ENCODE peak calls at places on chromosomes 3 and 15, in four cellular contexts. Q is A549, F is IMR-90, S is K562. X is an unnamed sample.

GRCh38 chr3:48222616-48223513 is at the start of gene CAMP:
- DNase-seq in Q (no peak), S (no peak), F (peak), X (peak)

GRCh38 chr15:37002041-37002689 is 98.2 kb downstream of the MEIS2 start:
- DNase-seq in Q (no peak), S (peak), F (peak), X (no peak)

GRCh38 chr3:49602877-49603411 is 48.7 kb downstream of the BSN start:
- DNase-seq in F (no peak), S (no peak), Q (no peak), X (no peak)

GRCh38 chr3:21043139-21043538 is 707.9 kb downstream of the ZNF385D start:
- DNase-seq in F (no peak), S (no peak), Q (no peak), X (no peak)

GRCh38 chr15:33132722-33133345 is 61.7 kb downstream of the FMN1 start:
- DNase-seq in Q (peak), F (peak), S (peak), X (peak)

GRCh38 chr15:60871731-60872130 is 357.4 kb downstream of the RORA start:
- DNase-seq in S (no peak), Q (no peak), F (peak), X (no peak)

GRCh38 chr3:39809181-39809994 is at the start of gene MYRIP:
- DNase-seq in S (peak), Q (peak), F (no peak), X (peak)

GRCh38 chr3:12659316-12660015 is 4.5 kb downstream of the RAF1 start:
- DNase-seq in F (no peak), S (no peak), Q (no peak), X (no peak)

GRCh38 chr3:111173328-111173900 is 101.8 kb downstream of the NECTIN3 start:
- DNase-seq in Q (no peak), S (no peak), F (peak), X (no peak)

GRCh38 chr15:58043192-58043903 is 22.2 kb downstream of the ALDH1A2 start:
- DNase-seq in S (peak), Q (peak), F (peak), X (peak)

GRCh38 chr15:99306694-99307338 is 55.5 kb downstream of the LRRC28 start:
- DNase-seq in S (no peak), F (peak), Q (no peak), X (peak)

GRCh38 chr3:188700497-188700896 is 471.3 kb upstream of the TPRG1 start:
- DNase-seq in S (no peak), Q (no peak), F (no peak), X (no peak)

GRCh38 chr15:30906366-30906765 is 2.7 kb downstream of the FAN1 start:
- DNase-seq in F (no peak), Q (no peak), S (no peak), X (no peak)

GRCh38 chr3:141389703-141390102 is 21.4 kb downstream of the ZBTB38 start:
- DNase-seq in F (peak), Q (no peak), S (no peak), X (no peak)

GRCh38 chr3:109952924-109953323 is 615.6 kb upstream of the DPPA4 start:
- DNase-seq in Q (no peak), S (no peak), F (peak), X (no peak)

GRCh38 chr3:110815008-110815583 is 256.5 kb upstream of the NECTIN3 start:
- DNase-seq in Q (no peak), S (no peak), F (peak), X (no peak)

GRCh38 chr3:88235102-88235501 is 85.3 kb downstream of the C3orf38 start:
- DNase-seq in Q (no peak), F (no peak), S (no peak), X (no peak)

GRCh38 chr3:117439812-117440211 is 730.2 kb downstream of the TUSC7 start:
- DNase-seq in Q (peak), F (peak), S (no peak), X (peak)

GRCh38 chr15:48888209-48888608 is 10.3 kb downstream of the EID1 start:
- DNase-seq in F (no peak), S (no peak), Q (no peak), X (no peak)

GRCh38 chr15:95684693-95685115 is 645.8 kb upstream of the NR2F2 start:
- DNase-seq in S (peak), Q (peak), F (peak), X (no peak)

GRCh38 chr3:183116051-183116614 is 16.8 kb upstream of the MCCC1 start:
- DNase-seq in F (no peak), Q (peak), S (peak), X (peak)

GRCh38 chr3:140288575-140288974 is 353.6 kb downstream of the CLSTN2 start:
- DNase-seq in S (no peak), F (no peak), Q (no peak), X (no peak)

GRCh38 chr15:69887553-69887952 is 210.2 kb downstream of the TLE3 start:
- DNase-seq in S (no peak), Q (no peak), F (no peak), X (no peak)

GRCh38 chr15:69888406-69888805 is 209.3 kb downstream of the TLE3 start:
- DNase-seq in F (no peak), S (no peak), Q (no peak), X (no peak)

GRCh38 chr15:69887018-69887417 is 210.7 kb downstream of the TLE3 start:
- DNase-seq in F (no peak), Q (no peak), S (no peak), X (no peak)

GRCh38 chr15:69883306-69883705 is 214.4 kb downstream of the TLE3 start:
- DNase-seq in S (no peak), Q (no peak), F (no peak), X (no peak)

GRCh38 chr15:69885182-69886041 is 212.3 kb downstream of the TLE3 start:
- DNase-seq in S (no peak), Q (no peak), F (no peak), X (no peak)
- TF ChIP-seq MAZ in S (no peak), Q (no peak), F (no peak), X (no peak)

GRCh38 chr3:146466596-146466995 is 2.8 kb downstream of the PLSCR2 start:
- DNase-seq in S (no peak), F (peak), Q (no peak), X (no peak)

GRCh38 chr3:146465713-146466465 is 3.5 kb downstream of the PLSCR2 start:
- DNase-seq in Q (no peak), F (peak), S (no peak), X (no peak)

GRCh38 chr3:146469206-146470017 is at the start of gene PLSCR2:
- DNase-seq in S (peak), F (no peak), Q (peak), X (no peak)

GRCh38 chr3:146470424-146470990 is 1.1 kb upstream of the PLSCR2 start:
- DNase-seq in F (no peak), S (no peak), Q (no peak), X (no peak)

DNA sequence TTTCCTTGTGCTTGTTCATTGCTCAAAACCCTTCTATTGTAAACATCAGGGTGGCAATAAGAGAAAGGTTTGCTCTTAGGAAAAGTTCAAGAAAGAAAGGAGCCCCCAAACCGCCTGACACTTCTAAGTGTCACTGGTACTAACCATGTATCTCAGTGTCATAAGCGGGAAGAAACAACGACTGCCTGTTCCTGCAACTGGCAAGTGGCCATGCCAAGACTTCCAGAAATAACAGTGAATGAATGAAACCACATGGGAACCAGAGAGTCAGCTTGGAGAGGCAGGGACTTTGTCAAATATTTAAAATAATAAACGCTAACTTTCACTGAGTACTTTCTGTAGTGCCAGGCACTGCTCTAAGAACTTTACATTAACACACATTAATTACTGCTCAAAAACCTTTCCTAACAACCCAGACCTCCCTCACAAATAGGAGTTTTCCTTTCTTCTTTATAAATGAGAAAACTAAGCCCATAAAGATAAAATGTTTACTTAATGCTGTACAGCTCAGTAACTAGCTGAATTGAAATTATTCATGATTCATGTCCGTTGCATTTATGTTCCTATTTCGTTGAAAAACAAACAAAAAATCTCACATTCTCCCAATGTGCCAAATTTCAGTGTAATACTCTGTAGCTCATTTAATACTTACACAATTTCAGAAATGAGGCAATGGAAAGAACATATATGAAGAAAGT is 978 bp downstream of the PLSCR2 start:
- DNase-seq in F (peak), Q (no peak), S (no peak), X (no peak)
- TF ChIP-seq MAZ in F (no peak), Q (no peak), S (no peak), X (no peak)

GRCh38 chr3:128100126-128100525 is 23.5 kb downstream of the RUVBL1 start:
- DNase-seq in F (no peak), S (no peak), Q (no peak), X (no peak)

GRCh38 chr3:128100638-128101037 is 23.0 kb downstream of the RUVBL1 start:
- DNase-seq in S (no peak), Q (no peak), F (no peak), X (no peak)

GRCh38 chr3:128095222-128095703 is 28.3 kb downstream of the RUVBL1 start:
- DNase-seq in Q (peak), F (peak), S (peak), X (peak)

GRCh38 chr3:128094295-128095151 is 29.1 kb downstream of the RUVBL1 start:
- DNase-seq in F (peak), S (no peak), Q (no peak), X (peak)

DNA sequence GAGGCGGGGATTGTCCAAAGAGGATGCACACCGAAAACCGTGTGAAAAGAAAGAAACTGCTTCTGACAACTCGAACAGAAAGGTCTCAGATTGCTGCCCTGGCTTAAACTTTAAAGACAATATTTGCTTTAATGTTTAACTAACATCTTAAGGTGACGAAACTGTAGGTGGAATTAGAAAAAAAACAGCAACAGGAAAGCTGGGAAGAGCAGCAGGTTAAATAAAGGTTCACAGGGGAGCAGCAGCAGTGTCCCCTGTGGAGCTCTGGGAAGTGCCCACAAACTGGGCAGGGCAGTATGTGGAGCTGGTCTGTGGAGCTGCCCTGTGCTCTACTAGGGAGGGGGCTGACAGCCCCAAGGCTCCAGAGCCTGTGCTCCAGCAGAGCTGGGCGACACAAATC is 25.4 kb downstream of the RUVBL1 start:
- DNase-seq in S (no peak), Q (no peak), F (no peak), X (peak)
- TF ChIP-seq MAZ in S (no peak), Q (no peak), F (no peak), X (no peak)

DNA sequence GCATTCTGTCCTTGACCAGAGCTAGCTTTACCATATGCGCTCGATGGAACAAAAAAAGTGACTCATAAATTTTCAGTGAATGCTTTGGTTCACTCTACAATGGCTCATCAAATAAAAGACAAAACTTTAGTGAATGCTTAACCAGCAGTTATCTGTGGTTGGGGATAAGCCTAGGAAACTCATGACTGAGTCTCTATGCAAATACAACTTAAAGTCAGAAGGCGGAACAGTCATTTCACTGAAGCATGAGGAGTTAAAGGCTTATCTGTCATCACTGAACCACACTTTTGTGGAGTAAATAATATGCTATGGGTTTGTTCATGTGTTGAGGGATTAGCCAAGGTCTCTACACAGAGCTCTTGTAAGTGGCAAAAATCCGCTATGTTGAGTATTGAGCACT is 308.4 kb downstream of the SQOR start:
- DNase-seq in Q (no peak), S (no peak), F (no peak), X (peak)
- TF ChIP-seq MAZ in Q (no peak), S (no peak), F (no peak), X (no peak)

DNA sequence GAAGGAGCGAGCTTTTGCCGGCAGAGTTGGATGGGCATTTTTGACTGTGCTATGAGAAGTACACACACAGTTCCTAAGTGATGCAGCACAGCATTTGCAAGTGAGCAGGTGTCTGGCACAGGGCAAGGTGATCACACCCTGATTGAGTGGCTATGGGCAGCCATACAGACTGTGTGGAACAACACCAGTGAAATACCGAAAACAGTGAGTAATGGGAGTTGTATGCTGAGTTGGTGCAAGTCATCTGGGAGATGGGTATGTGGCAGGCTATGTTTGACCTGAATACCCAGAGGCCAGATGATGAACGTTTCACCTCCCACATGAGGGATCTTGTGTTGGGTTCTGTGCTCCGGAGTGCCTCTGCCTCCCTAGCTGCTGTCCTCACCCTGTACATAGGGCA is 53.5 kb upstream of the TIPARP start:
- DNase-seq in Q (no peak), F (no peak), S (no peak), X (no peak)
- TF ChIP-seq MAZ in Q (no peak), F (no peak), S (no peak), X (no peak)

DNA sequence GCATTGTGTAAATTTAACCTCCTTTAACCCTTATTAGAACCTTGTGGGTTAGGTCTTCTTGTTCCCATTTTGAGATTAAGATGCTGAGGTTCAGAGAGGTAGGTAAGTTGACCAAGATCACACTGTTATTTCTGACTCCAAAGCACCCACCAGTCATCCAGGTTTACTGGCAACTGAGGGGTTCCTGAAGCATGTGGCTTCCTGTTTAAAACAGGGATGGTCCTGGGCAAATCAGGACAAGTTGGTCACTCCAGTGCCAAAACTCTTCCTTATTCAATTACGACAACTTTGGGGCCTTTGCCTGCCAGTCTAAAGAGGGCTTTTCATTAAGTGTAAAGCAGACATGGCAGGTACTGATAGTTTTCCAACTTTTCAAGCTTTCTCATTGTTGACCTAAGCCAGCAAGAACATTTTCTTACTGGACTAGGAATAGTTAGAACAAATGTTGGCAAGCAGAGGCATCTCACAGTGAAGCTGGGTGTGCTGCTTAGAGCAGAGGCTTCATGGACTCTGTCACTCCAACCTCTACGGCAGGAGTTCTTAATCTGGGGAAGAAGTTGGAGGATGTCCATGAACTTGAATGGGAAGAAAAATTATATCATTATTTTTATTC is 149.4 kb upstream of the ADAMTS9 start:
- DNase-seq in F (no peak), S (no peak), Q (no peak), X (no peak)
- TF ChIP-seq MAZ in F (no peak), S (no peak), Q (no peak), X (no peak)

GRCh38 chr15:28956491-28956890 is 70.7 kb downstream of the APBA2 start:
- DNase-seq in F (no peak), S (no peak), Q (no peak), X (no peak)
- TF ChIP-seq MAZ in F (no peak), S (no peak), Q (no peak), X (no peak)

X was measured in HepG2.